ENCODE peak calls at places on chromosome 15, in seven cellular contexts. One of them, this sample, is unnamed.

GRCh38 chr15:57025264-57025939 is 107.0 kb downstream of the TCF12 start:
- ATAC-seq in activated naive CD4-positive, alpha-beta T cell treated with anti-CD3 and anti-CD28 coated beads, Interleukin-2, amount 50 U/mL, for 72 hours: no peak
- ATAC-seq in Panc1: no peak
- ATAC-seq in mucosa of descending colon: no peak
- ATAC-seq in T-helper 17 cell: no peak
- ATAC-seq in aorta: no peak
- ATAC-seq in naive thymus-derived CD4-positive, alpha-beta T cell: no peak
- ATAC-seq in this sample: no peak

GRCh38 chr15:77012868-77013267 is 17.9 kb downstream of the PSTPIP1 start:
- ATAC-seq in activated naive CD4-positive, alpha-beta T cell treated with anti-CD3 and anti-CD28 coated beads, Interleukin-2, amount 50 U/mL, for 72 hours: peak
- ATAC-seq in Panc1: no peak
- ATAC-seq in mucosa of descending colon: peak
- ATAC-seq in T-helper 17 cell: peak
- ATAC-seq in aorta: no peak
- ATAC-seq in naive thymus-derived CD4-positive, alpha-beta T cell: peak
- ATAC-seq in this sample: no peak

GRCh38 chr15:71054286-71054952 is 60.9 kb upstream of the THSD4 start:
- ATAC-seq in activated naive CD4-positive, alpha-beta T cell treated with anti-CD3 and anti-CD28 coated beads, Interleukin-2, amount 50 U/mL, for 72 hours: no peak
- ATAC-seq in Panc1: peak
- ATAC-seq in mucosa of descending colon: peak
- ATAC-seq in T-helper 17 cell: no peak
- ATAC-seq in aorta: no peak
- ATAC-seq in naive thymus-derived CD4-positive, alpha-beta T cell: no peak
- ATAC-seq in this sample: no peak

GRCh38 chr15:64783796-64784195 is 8.4 kb upstream of the RBPMS2 start:
- ATAC-seq in activated naive CD4-positive, alpha-beta T cell treated with anti-CD3 and anti-CD28 coated beads, Interleukin-2, amount 50 U/mL, for 72 hours: no peak
- ATAC-seq in Panc1: no peak
- ATAC-seq in mucosa of descending colon: no peak
- ATAC-seq in T-helper 17 cell: no peak
- ATAC-seq in aorta: no peak
- ATAC-seq in naive thymus-derived CD4-positive, alpha-beta T cell: no peak
- ATAC-seq in this sample: no peak

GRCh38 chr15:77734306-77734705 is 101.6 kb upstream of the LINGO1 start:
- ATAC-seq in activated naive CD4-positive, alpha-beta T cell treated with anti-CD3 and anti-CD28 coated beads, Interleukin-2, amount 50 U/mL, for 72 hours: no peak
- ATAC-seq in Panc1: no peak
- ATAC-seq in mucosa of descending colon: no peak
- ATAC-seq in T-helper 17 cell: no peak
- ATAC-seq in aorta: no peak
- ATAC-seq in naive thymus-derived CD4-positive, alpha-beta T cell: no peak
- ATAC-seq in this sample: no peak

GRCh38 chr15:90421527-90421926 is 33.5 kb downstream of the IQGAP1 start:
- ATAC-seq in activated naive CD4-positive, alpha-beta T cell treated with anti-CD3 and anti-CD28 coated beads, Interleukin-2, amount 50 U/mL, for 72 hours: no peak
- ATAC-seq in Panc1: no peak
- ATAC-seq in mucosa of descending colon: peak
- ATAC-seq in T-helper 17 cell: no peak
- ATAC-seq in aorta: no peak
- ATAC-seq in naive thymus-derived CD4-positive, alpha-beta T cell: no peak
- ATAC-seq in this sample: no peak

GRCh38 chr15:95972136-95972553 is 358.4 kb upstream of the NR2F2 start:
- ATAC-seq in activated naive CD4-positive, alpha-beta T cell treated with anti-CD3 and anti-CD28 coated beads, Interleukin-2, amount 50 U/mL, for 72 hours: no peak
- ATAC-seq in Panc1: no peak
- ATAC-seq in mucosa of descending colon: no peak
- ATAC-seq in T-helper 17 cell: no peak
- ATAC-seq in aorta: peak
- ATAC-seq in naive thymus-derived CD4-positive, alpha-beta T cell: no peak
- ATAC-seq in this sample: no peak

GRCh38 chr15:29266052-29266572 is 3.5 kb downstream of the NSMCE3 start:
- ATAC-seq in activated naive CD4-positive, alpha-beta T cell treated with anti-CD3 and anti-CD28 coated beads, Interleukin-2, amount 50 U/mL, for 72 hours: no peak
- ATAC-seq in Panc1: no peak
- ATAC-seq in mucosa of descending colon: no peak
- ATAC-seq in T-helper 17 cell: no peak
- ATAC-seq in aorta: no peak
- ATAC-seq in naive thymus-derived CD4-positive, alpha-beta T cell: no peak
- ATAC-seq in this sample: no peak

GRCh38 chr15:51281368-51281967 is 56.9 kb downstream of the CYP19A1 start:
- ATAC-seq in activated naive CD4-positive, alpha-beta T cell treated with anti-CD3 and anti-CD28 coated beads, Interleukin-2, amount 50 U/mL, for 72 hours: no peak
- ATAC-seq in Panc1: peak
- ATAC-seq in mucosa of descending colon: peak
- ATAC-seq in T-helper 17 cell: no peak
- ATAC-seq in aorta: peak
- ATAC-seq in naive thymus-derived CD4-positive, alpha-beta T cell: no peak
- ATAC-seq in this sample: no peak

GRCh38 chr15:59549339-59549807 is 62.2 kb upstream of the GCNT3 start:
- ATAC-seq in activated naive CD4-positive, alpha-beta T cell treated with anti-CD3 and anti-CD28 coated beads, Interleukin-2, amount 50 U/mL, for 72 hours: no peak
- ATAC-seq in Panc1: no peak
- ATAC-seq in mucosa of descending colon: peak
- ATAC-seq in T-helper 17 cell: no peak
- ATAC-seq in aorta: no peak
- ATAC-seq in naive thymus-derived CD4-positive, alpha-beta T cell: no peak
- ATAC-seq in this sample: no peak

GRCh38 chr15:81194723-81195122 is 2.0 kb upstream of the IL16 start:
- ATAC-seq in activated naive CD4-positive, alpha-beta T cell treated with anti-CD3 and anti-CD28 coated beads, Interleukin-2, amount 50 U/mL, for 72 hours: no peak
- ATAC-seq in Panc1: no peak
- ATAC-seq in mucosa of descending colon: no peak
- ATAC-seq in T-helper 17 cell: no peak
- ATAC-seq in aorta: no peak
- ATAC-seq in naive thymus-derived CD4-positive, alpha-beta T cell: no peak
- ATAC-seq in this sample: no peak

GRCh38 chr15:101492752-101493692 is 3.5 kb upstream of the PCSK6 start:
- ATAC-seq in activated naive CD4-positive, alpha-beta T cell treated with anti-CD3 and anti-CD28 coated beads, Interleukin-2, amount 50 U/mL, for 72 hours: no peak
- ATAC-seq in Panc1: no peak
- ATAC-seq in mucosa of descending colon: no peak
- ATAC-seq in T-helper 17 cell: no peak
- ATAC-seq in aorta: no peak
- ATAC-seq in naive thymus-derived CD4-positive, alpha-beta T cell: no peak
- ATAC-seq in this sample: no peak

GRCh38 chr15:24955549-24955929 is 752 bp downstream of the SNRPN start:
- ATAC-seq in activated naive CD4-positive, alpha-beta T cell treated with anti-CD3 and anti-CD28 coated beads, Interleukin-2, amount 50 U/mL, for 72 hours: no peak
- ATAC-seq in Panc1: peak
- ATAC-seq in mucosa of descending colon: peak
- ATAC-seq in T-helper 17 cell: peak
- ATAC-seq in aorta: peak
- ATAC-seq in naive thymus-derived CD4-positive, alpha-beta T cell: peak
- ATAC-seq in this sample: peak

This sample was measured in stimulated activated memory B cell treated with anti-CD40 and anti-IgM and Interleukin-4, amounts not matched to agents 10 μg/mL and 1 μg/mL and 100 μg/mL, for 72 hours.